ENCODE peak calls at places on chromosomes 12 and 14, in six cellular contexts. V is CD4-positive, alpha-beta T cell; F is AG04450; T is glutamatergic neuron; U is K562; N is CD8-positive, alpha-beta T cell. S is an unnamed sample.

GRCh38 chr14:93906341-93907329 is 20.5 kb upstream of the FAM181A start:
- DNase-seq in V (no peak), U (peak; percentile 68), F (no peak), T (peak; percentile 79), N (peak; percentile 60), S (peak; percentile 58)

GRCh38 chr14:86022031-86022629 is 492.2 kb downstream of the FLRT2 start:
- DNase-seq in U (no peak), F (peak; percentile 8), N (no peak), V (no peak), T (no peak), S (no peak)

GRCh38 chr12:52175411-52176350 is 16.1 kb downstream of the KRT80 start:
- DNase-seq in T (peak; percentile 14), N (no peak), U (no peak), V (no peak), F (no peak), S (no peak)

GRCh38 chr14:77763978-77764377 is 3.0 kb upstream of the SNW1 start:
- DNase-seq in N (no peak), U (no peak), T (no peak), V (no peak), F (no peak), S (no peak)

GRCh38 chr14:62084020-62084419 is 321.8 kb downstream of the SNAPC1 start:
- DNase-seq in T (no peak), U (no peak), F (no peak), N (no peak), V (no peak), S (no peak)

GRCh38 chr12:122459211-122459610 is 36.7 kb upstream of the CLIP1 start:
- DNase-seq in V (no peak), T (no peak), U (no peak), N (no peak), F (no peak), S (no peak)

GRCh38 chr14:22850944-22851790 is 14.8 kb downstream of the MMP14 start:
- DNase-seq in V (no peak), U (no peak), T (no peak), F (peak; percentile 82), N (no peak), S (no peak)

GRCh38 chr14:29037428-29037827 is 270.8 kb downstream of the FOXG1 start:
- DNase-seq in U (no peak), V (no peak), F (peak; percentile 15), N (no peak), T (no peak), S (no peak)

GRCh38 chr12:66836623-66837310 is 157.9 kb upstream of the GRIP1 start:
- DNase-seq in T (no peak), U (no peak), F (no peak), N (no peak), V (no peak), S (no peak)

GRCh38 chr14:100022772-100023451 is 42.3 kb upstream of the EVL start:
- DNase-seq in N (no peak), T (no peak), U (no peak), V (no peak), F (no peak), S (no peak)

DNA sequence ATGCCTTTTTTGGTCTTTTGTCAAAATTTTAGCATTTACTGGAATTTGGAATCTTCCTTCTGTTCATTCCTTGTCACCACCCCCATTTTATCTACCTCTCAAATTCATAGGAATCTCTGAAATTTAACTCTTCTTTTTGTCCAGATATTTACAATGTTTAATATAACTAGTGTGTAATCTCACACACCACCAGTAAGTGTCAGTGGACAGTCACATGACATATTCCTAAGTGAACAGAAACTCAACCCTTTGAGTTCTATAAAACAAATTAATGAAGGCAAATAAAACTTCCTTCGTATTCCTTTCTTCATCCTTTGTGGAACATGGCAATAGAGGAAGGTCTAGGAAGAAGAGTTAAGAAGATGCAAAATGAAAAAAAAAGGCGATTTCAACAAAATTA is 26.6 kb downstream of the ATF7 start:
- DNase-seq in V (no peak), U (no peak), F (no peak), T (no peak), N (no peak), S (no peak)
- TF ChIP-seq CTCF in V (no peak), U (no peak), F (peak; percentile 4), T (no peak), N (peak; percentile 20), S (peak; percentile 23)

GRCh38 chr14:56874375-56874774 is 64.1 kb upstream of the OTX2 start:
- DNase-seq in T (peak; percentile 39), N (no peak), F (no peak), V (no peak), U (peak; percentile 5), S (peak; percentile 14)
- TF ChIP-seq CTCF in T (peak; percentile 36), N (no peak), F (peak; percentile 11), V (no peak), U (peak; percentile 50), S (peak; percentile 50)

DNA sequence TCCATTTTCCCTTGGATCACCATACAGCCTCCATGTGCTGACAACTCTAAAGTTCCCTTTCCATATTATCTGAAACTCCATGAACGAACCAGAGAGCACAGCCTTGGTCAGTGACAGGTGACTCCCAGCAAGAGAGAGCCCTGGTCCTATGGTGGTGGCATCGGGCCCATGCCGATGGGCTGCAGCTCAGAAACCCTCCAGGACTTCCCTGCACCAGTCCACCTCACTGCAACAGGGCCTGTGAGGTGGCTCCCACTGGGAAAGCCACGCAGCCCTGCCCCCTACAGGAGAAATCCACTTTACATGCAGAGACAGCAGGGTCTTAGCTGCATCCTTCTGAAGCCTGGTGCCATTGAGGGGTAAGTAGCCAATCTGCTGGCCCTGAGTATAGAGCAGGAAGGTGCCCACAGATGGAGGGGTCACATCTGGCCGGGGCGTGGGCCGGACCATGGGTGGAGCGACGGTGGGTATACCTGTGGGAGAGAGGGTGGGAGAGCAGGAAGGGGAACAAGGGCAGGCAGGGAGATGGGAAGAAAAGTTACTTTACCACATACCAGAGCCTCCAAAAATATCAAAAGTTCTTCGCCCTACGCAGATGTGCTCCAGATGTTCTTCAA is 24.7 kb downstream of the RTRAF start:
- DNase-seq in N (no peak), U (peak; percentile 21), T (peak; percentile 44), V (no peak), F (no peak), S (peak; percentile 54)
- TF ChIP-seq CTCF in N (no peak), U (peak; percentile 46), T (peak; percentile 40), V (no peak), F (peak; percentile 16), S (peak; percentile 50)

GRCh38 chr12:53252349-53252916 is 15.7 kb upstream of the ESPL1 start:
- DNase-seq in N (no peak), V (no peak), U (peak; percentile 68), T (no peak), F (no peak), S (no peak)
- TF ChIP-seq CTCF in N (no peak), V (no peak), U (peak; percentile 18), T (no peak), F (peak; percentile 37), S (no peak)

GRCh38 chr14:27559848-27560247 is 962.0 kb upstream of the NOVA1 start:
- DNase-seq in V (no peak), F (no peak), T (no peak), N (no peak), U (no peak), S (no peak)
- TF ChIP-seq CTCF in V (no peak), F (no peak), T (no peak), N (no peak), U (no peak), S (no peak)

DNA sequence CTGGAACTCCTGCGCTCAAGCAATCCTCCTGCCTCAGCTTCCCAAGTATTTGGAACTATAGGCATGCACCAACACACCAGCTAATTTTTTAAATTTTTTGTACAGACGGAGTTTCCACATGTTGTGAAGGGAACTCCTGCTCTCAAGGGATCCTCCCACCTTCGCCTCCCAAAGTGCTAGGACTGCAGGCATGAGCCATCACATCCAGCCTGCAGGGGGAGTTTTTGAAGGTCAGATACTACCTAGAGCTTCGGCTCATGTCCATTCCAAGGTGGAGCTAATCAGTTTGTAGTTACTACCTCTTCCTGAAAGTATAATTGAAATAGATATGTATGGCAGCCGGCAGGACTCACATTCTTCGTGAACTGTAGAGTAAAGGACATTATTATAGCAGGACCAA is 3.7 kb upstream of the TAS2R19 start:
- DNase-seq in N (no peak), U (no peak), V (no peak), T (no peak), F (no peak), S (no peak)
- TF ChIP-seq CTCF in N (no peak), U (no peak), V (no peak), T (no peak), F (no peak), S (no peak)

GRCh38 chr12:56590237-56590830 is 39.8 kb downstream of the BAZ2A start:
- DNase-seq in V (no peak), N (no peak), U (peak; percentile 59), F (no peak), T (peak; percentile 38), S (no peak)
- TF ChIP-seq CTCF in V (no peak), N (no peak), U (peak; percentile 81), F (peak; percentile 48), T (peak; percentile 35), S (peak; percentile 53)

GRCh38 chr14:65966188-65966587 is 520.0 kb upstream of the CCDC196 start:
- DNase-seq in U (no peak), V (no peak), T (no peak), N (no peak), F (no peak), S (no peak)
- TF ChIP-seq CTCF in U (peak; percentile 14), V (no peak), T (no peak), N (no peak), F (no peak), S (no peak)

GRCh38 chr12:118840399-118840798 is 140.9 kb upstream of the SRRM4 start:
- DNase-seq in N (no peak), U (no peak), V (no peak), T (no peak), F (no peak), S (no peak)
- TF ChIP-seq CTCF in N (no peak), U (peak; percentile 38), V (no peak), T (peak; percentile 34), F (no peak), S (peak; percentile 51)